ENCODE peak calls at places on chromosomes 7 and 10, in eight cellular contexts. O is uterus; L is H9; P is osteoblast; R is lower lobe of right lung; F is IMR-90; K is esophagus squamous epithelium; D is CD8-positive, alpha-beta T cell. V is an unnamed sample.
A peak's percentile ranks its signal among the peaks of the same experiment; 100 is the strongest.

GRCh38 chr7:29194594-29195417 is at the start of gene CHN2:
- DNase-seq in F (no peak), R (peak; percentile 76), K (no peak), D (peak; percentile 59), O (peak; percentile 44), L (peak; percentile 67), P (peak; percentile 65), V (peak; percentile 71)

GRCh38 chr10:88903715-88904114 is 23.7 kb downstream of the STAMBPL1 start:
- DNase-seq in O (no peak), F (no peak), D (no peak), P (no peak), K (no peak), L (no peak), R (no peak), V (no peak)

GRCh38 chr7:119175916-119176627 is 951.6 kb downstream of the ANKRD7 start:
- DNase-seq in K (no peak), F (peak; percentile 42), R (no peak), D (no peak), P (no peak), O (no peak), L (peak; percentile 91), V (peak; percentile 76)

GRCh38 chr10:27526242-27526641 is 22.1 kb downstream of the RAB18 start:
- DNase-seq in D (no peak), K (no peak), P (no peak), R (no peak), F (no peak), L (no peak), O (no peak), V (no peak)

GRCh38 chr7:157803906-157804305 is 467.1 kb downstream of the DNAJB6 start:
- DNase-seq in R (no peak), P (no peak), K (no peak), O (no peak), L (no peak), F (no peak), D (no peak), V (no peak)

GRCh38 chr7:5495581-5496375 is 72.1 kb upstream of the TNRC18 start:
- DNase-seq in R (no peak), O (peak; percentile 61), L (no peak), D (no peak), P (peak; percentile 83), K (no peak), F (no peak), V (no peak)

GRCh38 chr10:17847586-17848296 is 38.6 kb downstream of the MRC1 start:
- DNase-seq in R (no peak), F (peak; percentile 34), D (no peak), P (no peak), K (no peak), L (no peak), O (no peak), V (peak; percentile 16)

GRCh38 chr10:49161411-49161997 is 26.7 kb downstream of the TMEM273 start:
- DNase-seq in O (no peak), L (peak; percentile 42), F (peak; percentile 83), K (no peak), P (peak; percentile 69), D (no peak), R (no peak), V (no peak)

GRCh38 chr7:42932861-42933591 is 850 bp downstream of the MRPL32 start:
- DNase-seq in R (no peak), P (no peak), D (no peak), F (peak; percentile 26), O (no peak), L (no peak), K (no peak), V (peak; percentile 20)

GRCh38 chr7:102424787-102425218 is 8.6 kb upstream of the ORAI2 start:
- DNase-seq in P (no peak), L (no peak), R (peak; percentile 64), D (no peak), F (no peak), O (no peak), K (no peak), V (no peak)

GRCh38 chr10:13816195-13816926 is 229.6 kb downstream of the PRPF18 start:
- DNase-seq in D (no peak), L (no peak), P (peak; percentile 54), R (peak; percentile 62), F (peak; percentile 95), O (no peak), K (no peak), V (no peak)

GRCh38 chr10:124020871-124021823 is 72.3 kb downstream of the CHST15 start:
- DNase-seq in D (no peak), F (no peak), O (no peak), R (no peak), L (peak; percentile 55), P (peak; percentile 57), K (no peak), V (peak; percentile 48)

GRCh38 chr7:92809397-92810241 is 26.8 kb downstream of the CDK6 start:
- DNase-seq in F (peak; percentile 97), P (no peak), O (peak; percentile 29), D (peak; percentile 46), R (no peak), K (peak; percentile 31), L (peak; percentile 43), V (no peak)

GRCh38 chr7:107327986-107328569 is 141.8 kb upstream of the GPR22 start:
- DNase-seq in O (no peak), K (no peak), R (no peak), F (peak; percentile 51), P (no peak), D (no peak), L (no peak), V (no peak)

GRCh38 chr10:132470306-132471124 is 67.1 kb upstream of the INPP5A start:
- DNase-seq in O (no peak), P (peak; percentile 43), K (no peak), D (no peak), L (no peak), F (no peak), R (peak; percentile 62), V (no peak)

GRCh38 chr7:143410523-143411004 is 1.9 kb upstream of the EPHA1 start:
- DNase-seq in O (peak; percentile 80), D (no peak), R (no peak), K (no peak), L (peak; percentile 83), F (peak; percentile 72), P (peak; percentile 90), V (no peak)

GRCh38 chr7:142094861-142095260 is 16.7 kb upstream of the MGAM2 start:
- DNase-seq in L (no peak), K (no peak), P (no peak), R (no peak), D (no peak), O (no peak), F (no peak), V (no peak)

GRCh38 chr10:29285624-29286051 is 3.2 kb upstream of the LYZL1 start:
- DNase-seq in R (no peak), L (no peak), K (no peak), D (no peak), F (no peak), O (no peak), P (no peak), V (no peak)

GRCh38 chr7:26187380-26188290 is 12.9 kb downstream of the HNRNPA2B1 start:
- DNase-seq in F (no peak), P (no peak), D (no peak), L (peak; percentile 44), O (no peak), K (no peak), R (no peak), V (no peak)

DNA sequence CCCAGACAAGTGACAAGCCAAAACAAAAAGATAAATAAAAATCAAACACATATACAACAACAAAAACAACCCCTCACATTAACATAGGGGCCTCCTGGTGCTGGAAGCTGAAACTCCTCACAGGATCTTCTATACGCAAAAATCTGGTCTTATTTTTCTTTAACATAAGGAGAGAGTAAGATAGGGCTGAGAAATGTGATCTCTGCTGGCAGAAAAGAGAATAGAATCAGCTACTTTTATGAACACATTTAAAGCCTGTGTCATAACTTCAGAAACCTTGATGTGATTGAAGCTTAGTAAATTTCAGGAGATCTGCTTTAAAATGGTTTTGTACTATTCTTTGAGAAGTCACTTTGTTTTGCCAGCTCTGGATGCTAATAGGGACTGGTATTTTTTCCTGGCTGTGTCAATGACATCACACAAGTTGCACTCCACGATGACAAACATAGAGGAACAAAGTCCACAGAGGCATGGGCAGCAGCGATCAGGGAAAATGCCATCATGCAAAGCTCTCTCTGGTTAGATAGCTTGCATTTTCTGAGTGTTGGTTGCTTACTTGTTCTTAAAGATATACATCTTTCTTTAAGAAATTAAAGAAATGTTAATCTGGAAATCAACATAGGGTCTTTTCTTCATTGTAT is 176.6 kb upstream of the SP4 start:
- DNase-seq in L (no peak), K (no peak), D (no peak), F (no peak), O (no peak), P (peak; percentile 19), R (no peak), V (no peak)
- H3K27me3 ChIP-seq in L (no peaks in the 10 kb centered on the region), K (peaks cover 99% of the 10 kb centered on the region), D (peaks cover 13% of the 10 kb centered on the region), F (no peaks in the 10 kb centered on the region), O (peaks cover 26% of the 10 kb centered on the region), P (peaks cover 16% of the 10 kb centered on the region), R (peaks cover 70% of the 10 kb centered on the region), V (peaks cover 36% of the 10 kb centered on the region)

GRCh38 chr7:84490661-84491060 is 296.1 kb upstream of the SEMA3A start:
- DNase-seq in R (no peak), F (no peak), L (no peak), O (no peak), K (no peak), D (no peak), P (peak; percentile 3), V (no peak)
- TF ChIP-seq CTCF in R (no peak), F (no peak), L (no peak), O (no peak), K (peak; percentile 18), D (no peak), P (peak; percentile 53), V (no peak)

GRCh38 chr7:81007053-81007452 is 88.2 kb upstream of the SEMA3C start:
- DNase-seq in O (no peak), P (no peak), R (no peak), D (no peak), F (no peak), K (no peak), L (no peak), V (no peak)
- H3K27ac ChIP-seq in O (no peak overlapping the region), P (no peak overlapping the region), R (no peak overlapping the region), D (no peak overlapping the region), F (no peak overlapping the region), K (no peak overlapping the region), L (no peak overlapping the region), V (no peak overlapping the region)

DNA sequence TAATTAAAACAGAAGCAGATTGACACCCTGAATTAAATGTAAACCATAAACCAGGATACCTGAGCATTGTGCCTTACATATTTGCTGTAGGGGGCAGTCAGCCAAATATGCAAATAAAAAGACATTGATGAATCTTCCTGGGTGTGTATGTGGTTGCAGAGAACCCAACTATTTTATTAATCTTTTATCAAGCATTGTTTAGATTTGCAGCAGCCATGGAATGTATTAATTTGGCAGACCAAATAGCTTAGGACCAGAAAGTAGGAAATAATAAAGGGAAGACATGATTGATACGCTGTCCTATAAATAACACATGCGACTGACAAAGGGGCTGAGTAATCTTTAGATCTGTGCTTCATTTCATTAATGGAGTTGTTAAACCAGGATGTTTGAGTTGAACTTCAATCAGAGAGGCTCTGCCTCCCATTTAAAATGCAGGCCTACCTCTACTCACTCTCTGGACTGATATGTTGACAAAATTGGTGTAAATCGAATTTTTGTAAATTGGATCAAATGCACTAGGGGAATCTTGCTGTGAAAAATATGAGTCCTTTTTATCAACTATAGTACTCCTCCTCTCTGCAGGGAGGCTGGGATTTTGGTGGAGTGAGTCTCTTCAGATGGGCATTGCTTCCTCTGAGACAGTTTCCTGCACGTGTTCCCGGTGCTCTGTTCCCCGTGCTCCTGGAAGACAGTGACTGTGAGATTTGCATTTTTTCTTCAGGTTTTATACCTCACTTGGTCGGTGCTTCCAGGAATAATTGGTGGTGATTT is 11.8 kb downstream of the AUTS2 start:
- DNase-seq in R (no peak), O (no peak), P (no peak), L (no peak), F (no peak), K (no peak), D (no peak), V (no peak)
- H3K27me3 ChIP-seq in R (no peaks in the 10 kb centered on the region), O (no peaks in the 10 kb centered on the region), P (no peaks in the 10 kb centered on the region), L (peaks cover 85% of the 10 kb centered on the region), F (no peaks in the 10 kb centered on the region), K (peaks cover 1% of the 10 kb centered on the region), D (peaks cover 5% of the 10 kb centered on the region), V (no peaks in the 10 kb centered on the region)